ENCODE peak calls at places on chromosomes 12 and 14, in seven cellular contexts. One of them, this sample, is unnamed.

GRCh38 chr12:81084848-81085350 is 7.0 kb downstream of the ACSS3 start:
- DNase-seq in epithelial cell of esophagus: no peak
- DNase-seq in Peyer's patch: no peak
- DNase-seq in fibroblast of pulmonary artery: no peak
- DNase-seq in cardiac muscle cell: peak
- DNase-seq in psoas muscle: no peak
- DNase-seq in dorsolateral prefrontal cortex: no peak
- DNase-seq in this sample: no peak

GRCh38 chr14:59754256-59754655 is 116.3 kb downstream of the RTN1 start:
- DNase-seq in epithelial cell of esophagus: peak
- DNase-seq in dorsolateral prefrontal cortex: no peak
- DNase-seq in psoas muscle: no peak
- DNase-seq in cardiac muscle cell: no peak
- DNase-seq in Peyer's patch: no peak
- DNase-seq in fibroblast of pulmonary artery: peak
- DNase-seq in this sample: no peak

GRCh38 chr12:76455582-76456345 is 103.8 kb downstream of the OSBPL8 start:
- DNase-seq in fibroblast of pulmonary artery: peak
- DNase-seq in cardiac muscle cell: peak
- DNase-seq in epithelial cell of esophagus: peak
- DNase-seq in Peyer's patch: no peak
- DNase-seq in psoas muscle: no peak
- DNase-seq in dorsolateral prefrontal cortex: no peak
- DNase-seq in this sample: peak

GRCh38 chr14:91282954-91283645 is 38.6 kb upstream of the GPR68 start:
- DNase-seq in epithelial cell of esophagus: no peak
- DNase-seq in cardiac muscle cell: no peak
- DNase-seq in dorsolateral prefrontal cortex: no peak
- DNase-seq in Peyer's patch: no peak
- DNase-seq in psoas muscle: no peak
- DNase-seq in fibroblast of pulmonary artery: no peak
- DNase-seq in this sample: no peak

GRCh38 chr12:34290191-34290995 is 268.1 kb downstream of the ALG10 start:
- DNase-seq in fibroblast of pulmonary artery: no peak
- DNase-seq in dorsolateral prefrontal cortex: peak
- DNase-seq in Peyer's patch: peak
- DNase-seq in epithelial cell of esophagus: no peak
- DNase-seq in cardiac muscle cell: no peak
- DNase-seq in psoas muscle: no peak
- DNase-seq in this sample: no peak

GRCh38 chr14:23430733-23431105 is 4.7 kb downstream of the MYH7 start:
- DNase-seq in dorsolateral prefrontal cortex: no peak
- DNase-seq in cardiac muscle cell: peak
- DNase-seq in epithelial cell of esophagus: no peak
- DNase-seq in Peyer's patch: no peak
- DNase-seq in psoas muscle: no peak
- DNase-seq in fibroblast of pulmonary artery: peak
- DNase-seq in this sample: peak

GRCh38 chr12:25959069-25959961 is 833 bp downstream of the RASSF8 start:
- DNase-seq in epithelial cell of esophagus: peak
- DNase-seq in dorsolateral prefrontal cortex: no peak
- DNase-seq in cardiac muscle cell: peak
- DNase-seq in fibroblast of pulmonary artery: peak
- DNase-seq in Peyer's patch: peak
- DNase-seq in psoas muscle: peak
- DNase-seq in this sample: no peak

GRCh38 chr12:125098676-125099406 is 33.6 kb downstream of the AACS start:
- DNase-seq in dorsolateral prefrontal cortex: no peak
- DNase-seq in Peyer's patch: no peak
- DNase-seq in epithelial cell of esophagus: no peak
- DNase-seq in psoas muscle: no peak
- DNase-seq in cardiac muscle cell: no peak
- DNase-seq in fibroblast of pulmonary artery: no peak
- DNase-seq in this sample: no peak

GRCh38 chr12:25051583-25052190 is 102.8 kb upstream of the BCAT1 start:
- DNase-seq in dorsolateral prefrontal cortex: no peak
- DNase-seq in fibroblast of pulmonary artery: no peak
- DNase-seq in psoas muscle: no peak
- DNase-seq in Peyer's patch: peak
- DNase-seq in cardiac muscle cell: no peak
- DNase-seq in epithelial cell of esophagus: no peak
- DNase-seq in this sample: no peak

GRCh38 chr14:78530078-78530477 is 359.9 kb downstream of the NRXN3 start:
- DNase-seq in Peyer's patch: no peak
- DNase-seq in epithelial cell of esophagus: peak
- DNase-seq in fibroblast of pulmonary artery: peak
- DNase-seq in psoas muscle: no peak
- DNase-seq in cardiac muscle cell: peak
- DNase-seq in dorsolateral prefrontal cortex: no peak
- DNase-seq in this sample: peak

GRCh38 chr14:61596985-61597384 is 98.3 kb upstream of the HIF1A start:
- DNase-seq in Peyer's patch: no peak
- DNase-seq in epithelial cell of esophagus: no peak
- DNase-seq in psoas muscle: no peak
- DNase-seq in fibroblast of pulmonary artery: peak
- DNase-seq in dorsolateral prefrontal cortex: no peak
- DNase-seq in cardiac muscle cell: peak
- DNase-seq in this sample: no peak

GRCh38 chr12:22626429-22626828 is 1.5 kb downstream of the ETNK1 start:
- DNase-seq in epithelial cell of esophagus: peak
- DNase-seq in dorsolateral prefrontal cortex: no peak
- DNase-seq in psoas muscle: no peak
- DNase-seq in fibroblast of pulmonary artery: peak
- DNase-seq in cardiac muscle cell: peak
- DNase-seq in Peyer's patch: no peak
- DNase-seq in this sample: no peak

GRCh38 chr12:46380397-46380796 is 7.8 kb upstream of the SLC38A2 start:
- DNase-seq in psoas muscle: no peak
- DNase-seq in fibroblast of pulmonary artery: no peak
- DNase-seq in cardiac muscle cell: no peak
- DNase-seq in Peyer's patch: no peak
- DNase-seq in dorsolateral prefrontal cortex: no peak
- DNase-seq in epithelial cell of esophagus: no peak
- DNase-seq in this sample: no peak

GRCh38 chr12:46964496-46965098 is 114.8 kb upstream of the PCED1B start:
- DNase-seq in psoas muscle: no peak
- DNase-seq in Peyer's patch: no peak
- DNase-seq in epithelial cell of esophagus: peak
- DNase-seq in fibroblast of pulmonary artery: peak
- DNase-seq in cardiac muscle cell: peak
- DNase-seq in dorsolateral prefrontal cortex: no peak
- DNase-seq in this sample: no peak

GRCh38 chr12:15276088-15276698 is 46.1 kb upstream of the PTPRO start:
- DNase-seq in dorsolateral prefrontal cortex: no peak
- DNase-seq in epithelial cell of esophagus: peak
- DNase-seq in fibroblast of pulmonary artery: peak
- DNase-seq in Peyer's patch: no peak
- DNase-seq in cardiac muscle cell: peak
- DNase-seq in psoas muscle: no peak
- DNase-seq in this sample: peak

GRCh38 chr14:59018978-59019377 is 169.5 kb upstream of the DAAM1 start:
- DNase-seq in epithelial cell of esophagus: peak
- DNase-seq in dorsolateral prefrontal cortex: no peak
- DNase-seq in psoas muscle: no peak
- DNase-seq in Peyer's patch: no peak
- DNase-seq in cardiac muscle cell: peak
- DNase-seq in fibroblast of pulmonary artery: peak
- DNase-seq in this sample: no peak

GRCh38 chr14:56555921-56556570 is 23.6 kb upstream of the TMEM260 start:
- DNase-seq in Peyer's patch: no peak
- DNase-seq in psoas muscle: no peak
- DNase-seq in epithelial cell of esophagus: peak
- DNase-seq in cardiac muscle cell: peak
- DNase-seq in dorsolateral prefrontal cortex: no peak
- DNase-seq in fibroblast of pulmonary artery: peak
- DNase-seq in this sample: no peak

GRCh38 chr12:8658361-8658760 is 4.3 kb downstream of the MFAP5 start:
- DNase-seq in psoas muscle: no peak
- DNase-seq in fibroblast of pulmonary artery: peak
- DNase-seq in Peyer's patch: no peak
- DNase-seq in dorsolateral prefrontal cortex: no peak
- DNase-seq in epithelial cell of esophagus: peak
- DNase-seq in cardiac muscle cell: peak
- DNase-seq in this sample: no peak

GRCh38 chr14:103138483-103139370 is 15.5 kb downstream of the TNFAIP2 start:
- DNase-seq in fibroblast of pulmonary artery: no peak
- DNase-seq in epithelial cell of esophagus: no peak
- DNase-seq in psoas muscle: peak
- DNase-seq in Peyer's patch: no peak
- DNase-seq in dorsolateral prefrontal cortex: no peak
- DNase-seq in cardiac muscle cell: no peak
- DNase-seq in this sample: no peak

GRCh38 chr14:69314327-69314726 is 54.4 kb downstream of the GALNT16 start:
- DNase-seq in cardiac muscle cell: no peak
- DNase-seq in Peyer's patch: no peak
- DNase-seq in fibroblast of pulmonary artery: no peak
- DNase-seq in epithelial cell of esophagus: no peak
- DNase-seq in dorsolateral prefrontal cortex: no peak
- DNase-seq in psoas muscle: no peak
- DNase-seq in this sample: no peak

GRCh38 chr12:117118838-117119591 is 19.8 kb upstream of the TESC start:
- DNase-seq in cardiac muscle cell: no peak
- DNase-seq in psoas muscle: no peak
- DNase-seq in Peyer's patch: no peak
- DNase-seq in fibroblast of pulmonary artery: no peak
- DNase-seq in epithelial cell of esophagus: no peak
- DNase-seq in dorsolateral prefrontal cortex: no peak
- DNase-seq in this sample: no peak

GRCh38 chr12:71562681-71563595 is 100.7 kb downstream of the ZFC3H1 start:
- DNase-seq in fibroblast of pulmonary artery: no peak
- DNase-seq in dorsolateral prefrontal cortex: no peak
- DNase-seq in Peyer's patch: no peak
- DNase-seq in cardiac muscle cell: no peak
- DNase-seq in epithelial cell of esophagus: no peak
- DNase-seq in psoas muscle: no peak
- DNase-seq in this sample: no peak

GRCh38 chr12:40016960-40017359 is 88.9 kb downstream of the SLC2A13 start:
- DNase-seq in fibroblast of pulmonary artery: peak
- DNase-seq in psoas muscle: no peak
- DNase-seq in Peyer's patch: no peak
- DNase-seq in cardiac muscle cell: peak
- DNase-seq in epithelial cell of esophagus: no peak
- DNase-seq in dorsolateral prefrontal cortex: no peak
- DNase-seq in this sample: peak

GRCh38 chr14:69044965-69045555 is 66.0 kb upstream of the ACTN1 start:
- DNase-seq in Peyer's patch: no peak
- DNase-seq in fibroblast of pulmonary artery: peak
- DNase-seq in dorsolateral prefrontal cortex: no peak
- DNase-seq in psoas muscle: peak
- DNase-seq in epithelial cell of esophagus: no peak
- DNase-seq in cardiac muscle cell: peak
- DNase-seq in this sample: no peak

GRCh38 chr12:103801709-103802585 is 39.1 kb downstream of the NT5DC3 start:
- DNase-seq in psoas muscle: peak
- DNase-seq in Peyer's patch: no peak
- DNase-seq in fibroblast of pulmonary artery: peak
- DNase-seq in epithelial cell of esophagus: peak
- DNase-seq in cardiac muscle cell: peak
- DNase-seq in dorsolateral prefrontal cortex: no peak
- DNase-seq in this sample: no peak

GRCh38 chr12:103802586-103802886 is 38.5 kb downstream of the NT5DC3 start:
- DNase-seq in Peyer's patch: no peak
- DNase-seq in cardiac muscle cell: no peak
- DNase-seq in fibroblast of pulmonary artery: no peak
- DNase-seq in psoas muscle: no peak
- DNase-seq in dorsolateral prefrontal cortex: no peak
- DNase-seq in epithelial cell of esophagus: no peak
- DNase-seq in this sample: no peak

GRCh38 chr12:103799504-103800251 is 41.4 kb downstream of the NT5DC3 start:
- DNase-seq in cardiac muscle cell: peak
- DNase-seq in psoas muscle: peak
- DNase-seq in epithelial cell of esophagus: peak
- DNase-seq in Peyer's patch: no peak
- DNase-seq in fibroblast of pulmonary artery: peak
- DNase-seq in dorsolateral prefrontal cortex: no peak
- DNase-seq in this sample: no peak

GRCh38 chr12:103798586-103798985 is 42.4 kb downstream of the NT5DC3 start:
- DNase-seq in dorsolateral prefrontal cortex: no peak
- DNase-seq in Peyer's patch: no peak
- DNase-seq in epithelial cell of esophagus: no peak
- DNase-seq in fibroblast of pulmonary artery: no peak
- DNase-seq in psoas muscle: no peak
- DNase-seq in cardiac muscle cell: no peak
- DNase-seq in this sample: no peak

DNA sequence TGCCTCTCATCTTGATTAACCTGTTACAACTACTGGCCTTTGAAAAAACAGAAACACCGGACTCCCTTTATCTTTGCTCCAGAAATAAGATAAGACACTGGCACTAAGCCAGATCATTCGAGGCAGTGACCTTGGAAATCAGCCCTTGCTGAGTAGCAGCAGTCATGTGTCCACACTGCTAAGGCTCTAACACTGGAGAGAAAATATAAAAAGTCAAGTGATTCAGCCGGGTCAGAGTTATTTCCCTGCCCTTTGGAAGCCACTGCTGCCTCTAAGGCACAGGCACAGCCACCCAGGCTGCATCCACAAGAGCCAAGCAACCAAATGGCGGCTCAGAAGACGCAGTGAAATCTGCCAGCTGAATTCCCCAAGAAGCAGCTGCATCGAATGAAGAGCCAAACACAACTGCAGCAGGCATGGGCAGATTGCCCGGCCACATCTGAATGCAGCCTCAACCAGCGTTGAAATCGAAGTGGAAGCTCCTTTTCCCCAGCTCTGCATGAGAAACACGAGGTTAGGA is 40.7 kb downstream of the NT5DC3 start:
- DNase-seq in fibroblast of pulmonary artery: peak
- DNase-seq in epithelial cell of esophagus: no peak
- DNase-seq in psoas muscle: peak
- DNase-seq in dorsolateral prefrontal cortex: peak
- DNase-seq in cardiac muscle cell: peak
- DNase-seq in Peyer's patch: no peak
- DNase-seq in this sample: no peak
- H3K4me3 ChIP-seq in fibroblast of pulmonary artery: peak
- H3K4me3 ChIP-seq in epithelial cell of esophagus: no peak
- H3K4me3 ChIP-seq in psoas muscle: peak
- H3K4me3 ChIP-seq in dorsolateral prefrontal cortex: peak
- H3K4me3 ChIP-seq in cardiac muscle cell: no peak
- H3K4me3 ChIP-seq in Peyer's patch: peak
- H3K4me3 ChIP-seq in this sample: no peak

GRCh38 chr12:93127582-93128331 is 198.7 kb upstream of the EEA1 start:
- DNase-seq in cardiac muscle cell: peak
- DNase-seq in psoas muscle: peak
- DNase-seq in fibroblast of pulmonary artery: peak
- DNase-seq in epithelial cell of esophagus: peak
- DNase-seq in Peyer's patch: no peak
- DNase-seq in dorsolateral prefrontal cortex: no peak
- DNase-seq in this sample: peak
- TF ChIP-seq CTCF in cardiac muscle cell: peak
- TF ChIP-seq CTCF in psoas muscle: peak
- TF ChIP-seq CTCF in fibroblast of pulmonary artery: peak
- TF ChIP-seq CTCF in epithelial cell of esophagus: peak
- TF ChIP-seq CTCF in Peyer's patch: peak
- TF ChIP-seq CTCF in dorsolateral prefrontal cortex: no peak
- TF ChIP-seq CTCF in this sample: peak

GRCh38 chr12:16604853-16605252 is 1.1 kb downstream of the LMO3 start:
- DNase-seq in dorsolateral prefrontal cortex: no peak
- DNase-seq in Peyer's patch: no peak
- DNase-seq in epithelial cell of esophagus: no peak
- DNase-seq in fibroblast of pulmonary artery: no peak
- DNase-seq in psoas muscle: no peak
- DNase-seq in cardiac muscle cell: no peak
- DNase-seq in this sample: no peak
- H3K4me3 ChIP-seq in dorsolateral prefrontal cortex: peak
- H3K4me3 ChIP-seq in Peyer's patch: peak
- H3K4me3 ChIP-seq in epithelial cell of esophagus: peak
- H3K4me3 ChIP-seq in fibroblast of pulmonary artery: peak
- H3K4me3 ChIP-seq in psoas muscle: peak
- H3K4me3 ChIP-seq in cardiac muscle cell: peak
- H3K4me3 ChIP-seq in this sample: no peak

GRCh38 chr14:97180304-97181200 is 383.4 kb downstream of the VRK1 start:
- DNase-seq in cardiac muscle cell: peak
- DNase-seq in fibroblast of pulmonary artery: peak
- DNase-seq in epithelial cell of esophagus: peak
- DNase-seq in Peyer's patch: no peak
- DNase-seq in psoas muscle: no peak
- DNase-seq in dorsolateral prefrontal cortex: no peak
- DNase-seq in this sample: no peak
- TF ChIP-seq CTCF in cardiac muscle cell: no peak
- TF ChIP-seq CTCF in fibroblast of pulmonary artery: no peak
- TF ChIP-seq CTCF in epithelial cell of esophagus: no peak
- TF ChIP-seq CTCF in Peyer's patch: no peak
- TF ChIP-seq CTCF in psoas muscle: no peak
- TF ChIP-seq CTCF in dorsolateral prefrontal cortex: no peak
- TF ChIP-seq CTCF in this sample: no peak